ENCODE peak calls at places on chromosome 19, in five cellular contexts. Y is ovary, H is lower leg skin, Z is breast epithelium, J is Peyer's patch. E is an unnamed sample.

GRCh38 chr19:3366761-3367571 is 583 bp downstream of the NFIC start:
- DNase-seq in Y (peak; percentile 84), J (no peak), Z (no peak), H (no peak), E (peak; percentile 54)

GRCh38 chr19:3073159-3073563 is 10.9 kb upstream of the TLE5 start:
- DNase-seq in J (no peak), Y (no peak), Z (no peak), H (no peak), E (peak; percentile 48)

GRCh38 chr19:44653977-44654784 is 10.5 kb downstream of the PVR start:
- DNase-seq in H (peak; percentile 91), Y (peak; percentile 47), Z (peak; percentile 78), J (peak; percentile 85), E (peak; percentile 81)

GRCh38 chr19:44476559-44477408 is 23.5 kb downstream of the ZNF180 start:
- DNase-seq in Y (no peak), H (no peak), J (no peak), Z (no peak), E (no peak)

GRCh38 chr19:12985049-12985776 is 10.1 kb upstream of the NFIX start:
- DNase-seq in J (peak; percentile 58), Z (no peak), H (peak; percentile 95), Y (no peak), E (peak; percentile 88)

GRCh38 chr19:51729781-51730180 is 6.0 kb upstream of the HAS1 start:
- DNase-seq in Z (no peak), Y (no peak), H (no peak), J (no peak), E (no peak)

GRCh38 chr19:31955884-31956283 is 389.5 kb upstream of the ZNF507 start:
- DNase-seq in Z (no peak), H (peak; percentile 63), Y (no peak), J (no peak), E (no peak)

GRCh38 chr19:45404557-45405434 is at the start of gene PPP1R13L:
- DNase-seq in Z (peak; percentile 96), H (peak; percentile 97), Y (peak; percentile 69), J (peak; percentile 42), E (peak; percentile 94)

GRCh38 chr19:30001794-30002193 is 59.8 kb downstream of the URI1 start:
- DNase-seq in J (no peak), Y (no peak), Z (no peak), H (no peak), E (no peak)

GRCh38 chr19:45391871-45392665 is 12.8 kb downstream of the PPP1R13L start:
- DNase-seq in Z (no peak), Y (no peak), H (no peak), J (no peak), E (no peak)

GRCh38 chr19:37413243-37414084 is 42.6 kb downstream of the ZNF527 start:
- DNase-seq in J (no peak), Y (no peak), H (no peak), Z (no peak), E (no peak)

GRCh38 chr19:34976611-34977010 is 12.6 kb upstream of the ZNF792 start:
- DNase-seq in J (peak; percentile 5), H (peak; percentile 34), Y (no peak), Z (no peak), E (no peak)

GRCh38 chr19:39411006-39411831 is 1.2 kb upstream of the PLEKHG2 start:
- DNase-seq in H (peak; percentile 92), J (peak; percentile 50), Y (no peak), Z (no peak), E (peak; percentile 86)
- TF ChIP-seq POLR2A in H (no peak), J (peak; percentile 88), Y (peak; percentile 61), Z (peak; percentile 66), E (peak; percentile 87)

DNA sequence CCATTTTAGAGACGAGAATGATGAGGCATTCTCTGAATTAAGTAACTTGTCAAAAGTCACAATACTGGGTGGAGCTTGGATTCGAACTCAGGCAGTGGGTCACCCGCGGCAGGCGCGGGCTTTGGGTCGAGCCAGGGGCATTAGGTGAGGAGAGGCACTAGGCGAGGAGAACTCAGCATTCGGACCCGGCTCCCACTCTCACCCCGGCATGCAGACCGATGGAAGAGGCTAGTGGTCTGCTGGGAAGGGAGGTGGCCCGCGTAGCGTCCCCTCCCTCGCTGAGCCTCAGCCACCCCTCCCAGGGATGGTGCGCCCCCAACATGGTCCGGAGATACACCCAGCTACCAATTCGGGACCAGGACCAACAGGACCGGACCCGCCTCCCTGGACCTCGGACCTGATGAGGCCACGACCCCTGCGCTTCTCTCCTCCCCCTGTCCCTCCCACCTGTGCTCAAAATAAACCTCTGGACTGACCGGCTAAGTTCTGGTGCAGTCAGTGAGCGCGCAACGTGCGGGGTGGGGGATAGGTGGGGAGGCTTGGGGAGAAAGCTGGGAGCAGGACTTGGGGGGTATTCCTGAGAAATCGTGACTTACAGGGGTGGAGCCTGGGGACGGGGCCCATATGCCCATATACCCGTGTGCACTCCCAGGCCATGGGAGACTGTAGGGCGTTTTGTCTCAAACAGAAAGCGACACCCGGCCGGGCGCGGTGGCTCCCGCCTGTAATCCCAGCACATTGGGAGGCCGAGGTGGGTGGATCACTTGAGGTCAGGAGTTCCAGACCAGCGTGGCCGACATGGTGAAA is 1.3 kb upstream of the SNAPC2 start:
- DNase-seq in Y (peak; percentile 56), Z (no peak), J (no peak), H (no peak), E (no peak)
- TF ChIP-seq POLR2A in Y (no peak), Z (no peak), J (peak; percentile 65), H (no peak), E (peak; percentile 10)

DNA sequence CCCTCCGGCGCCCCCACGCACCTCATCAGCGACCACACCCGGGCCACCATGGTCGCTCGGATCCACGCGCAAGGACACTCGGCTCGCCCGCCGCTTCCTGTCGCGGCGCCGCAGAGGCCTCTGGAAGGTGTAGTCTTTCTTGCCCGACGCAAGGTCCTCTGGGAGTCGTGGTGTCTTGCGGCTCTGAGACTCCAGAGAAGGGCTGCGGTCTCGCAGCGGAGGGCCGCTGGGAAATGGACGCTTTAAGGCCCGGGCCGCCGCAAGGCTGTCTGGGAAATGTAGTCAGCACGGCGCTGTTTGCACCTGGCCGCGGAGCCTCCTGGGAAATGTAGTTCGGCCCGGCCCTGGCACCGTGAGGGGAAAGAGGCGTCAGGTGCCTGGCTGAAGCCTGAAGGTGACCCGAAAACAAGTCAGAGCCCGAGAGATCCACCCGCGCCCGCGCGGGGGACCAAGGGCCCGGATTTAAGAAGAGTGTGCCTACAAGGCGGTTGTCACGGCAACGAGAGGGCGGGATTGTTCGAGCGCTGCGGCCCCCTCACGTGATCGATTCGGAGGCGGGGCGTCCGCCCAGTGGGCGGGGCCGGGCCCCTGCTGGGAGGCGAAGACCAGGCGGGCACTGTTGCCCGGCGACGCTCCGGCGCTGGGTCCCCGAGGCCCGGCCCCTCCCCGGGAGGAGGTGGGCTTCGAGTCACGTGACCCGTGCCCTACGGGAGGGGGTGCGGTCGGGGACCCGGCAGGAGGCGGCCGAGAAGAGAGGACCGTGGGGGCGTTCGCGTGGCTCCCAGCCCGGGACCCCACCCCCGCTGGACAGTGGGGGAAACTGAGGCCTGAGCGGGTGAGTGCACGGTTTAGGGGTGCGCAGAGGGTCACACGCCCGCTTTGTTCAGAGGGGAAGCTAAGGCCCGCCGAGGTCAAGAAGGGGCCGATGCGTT is at the start of the genes HSD11B1L and MICOS13:
- DNase-seq in Y (peak; percentile 99), H (peak; percentile 99), J (peak; percentile 99), Z (peak; percentile 98), E (peak; percentile 99)
- TF ChIP-seq POLR2A in Y (peak; percentile 17), H (no peak), J (peak; percentile 30), Z (peak; percentile 24), E (peak; percentile 43)

DNA sequence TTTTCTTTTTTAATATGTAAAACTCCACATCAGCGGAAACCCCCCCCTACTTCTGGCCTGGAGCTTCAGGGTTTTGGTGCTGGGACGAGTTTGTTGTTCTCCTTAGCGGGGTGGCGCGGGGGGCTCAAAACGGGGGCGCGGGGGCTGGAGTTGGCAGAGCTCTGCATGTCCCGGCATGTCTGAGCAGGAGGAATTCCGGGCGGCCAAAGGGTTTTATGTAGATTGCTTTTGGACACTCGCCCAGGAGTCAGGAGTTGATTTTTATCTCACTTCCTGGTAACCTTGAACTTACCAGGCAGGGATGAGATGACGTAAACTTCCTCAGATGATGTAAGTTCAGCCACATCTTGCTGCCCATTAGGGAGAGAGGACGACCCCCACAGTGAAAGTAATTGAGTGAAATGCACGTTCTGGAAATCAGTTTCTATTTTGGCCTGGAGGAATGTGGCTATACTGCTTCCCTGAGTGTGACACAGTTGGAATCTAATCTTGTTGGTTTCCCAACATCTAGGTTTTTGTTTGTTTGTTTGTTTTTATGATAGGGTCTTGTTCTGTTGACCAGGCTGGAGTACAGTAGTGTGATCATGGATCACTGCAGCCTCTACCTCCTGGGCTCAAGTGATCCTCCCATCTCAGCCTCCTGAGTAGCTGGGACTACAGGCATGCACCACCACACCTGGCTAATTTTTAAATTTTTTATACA is 21.0 kb upstream of the GDF15 start:
- DNase-seq in Z (peak; percentile 81), J (no peak), Y (peak; percentile 87), H (peak; percentile 92), E (peak; percentile 90)
- TF ChIP-seq POLR2A in Z (no peak), J (no peak), Y (no peak), H (no peak), E (no peak)

DNA sequence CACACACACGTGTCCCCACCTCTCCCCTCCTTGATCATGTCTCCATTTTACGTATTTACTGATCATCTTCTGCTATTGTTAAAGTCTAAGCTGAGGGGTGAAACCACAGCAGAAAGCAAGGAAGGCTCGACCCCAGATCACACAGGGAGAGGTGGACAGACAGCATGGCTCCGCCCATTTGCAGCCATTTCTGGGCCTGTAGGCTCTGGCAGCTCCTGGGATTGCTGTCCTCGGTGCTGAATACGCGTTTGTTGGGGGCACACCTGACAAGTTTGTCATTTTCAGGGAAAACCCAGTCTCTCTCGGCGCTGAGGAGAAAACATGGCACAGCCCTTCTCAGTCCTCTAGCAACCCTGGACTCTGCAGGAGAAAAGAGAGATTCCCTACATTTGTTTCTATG is 8.0 kb downstream of the TMEM86B start:
- DNase-seq in Z (no peak), H (no peak), Y (no peak), J (no peak), E (no peak)
- TF ChIP-seq POLR2A in Z (no peak), H (no peak), Y (no peak), J (no peak), E (no peak)

GRCh38 chr19:40714519-40715299 is 2.0 kb downstream of the COQ8B start:
- DNase-seq in H (peak; percentile 99), J (peak; percentile 95), Z (peak; percentile 91), Y (peak; percentile 94), E (peak; percentile 97)
- TF ChIP-seq POLR2A in H (no peak), J (no peak), Z (no peak), Y (peak; percentile 14), E (no peak)

DNA sequence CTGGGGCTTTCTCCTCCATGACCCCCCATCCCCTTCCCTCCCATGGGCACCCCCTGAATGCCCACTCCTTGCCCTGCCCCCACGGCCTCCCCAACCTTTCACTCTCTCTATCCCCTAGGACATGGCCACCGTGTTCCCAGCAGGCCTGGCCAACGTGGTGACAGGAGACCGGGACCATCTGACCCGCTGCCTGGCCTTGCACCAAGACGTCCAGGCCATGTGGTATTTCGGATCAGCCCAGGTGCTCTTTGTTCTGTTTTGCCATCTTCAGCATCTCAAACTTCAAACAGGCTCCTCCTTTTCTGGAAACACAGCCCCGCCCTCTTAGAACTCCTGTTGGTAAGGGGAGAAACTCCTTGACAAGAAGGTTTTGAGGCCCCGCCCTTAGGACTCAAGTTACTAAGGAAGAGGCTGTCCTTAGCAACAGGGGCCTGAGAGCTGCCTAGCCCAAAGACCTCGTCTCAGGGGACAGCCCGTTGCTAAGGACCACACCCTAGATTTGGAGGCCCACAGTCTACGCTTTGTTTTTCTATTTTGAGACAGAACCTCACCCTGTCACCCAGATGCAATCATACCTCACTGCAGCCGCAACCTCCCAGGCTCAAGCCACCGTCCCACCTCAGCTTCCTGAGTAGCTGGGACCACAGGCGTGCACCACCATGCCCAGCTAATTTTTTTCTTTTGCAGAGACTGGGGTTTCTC is 5.1 kb upstream of the FLT3LG start:
- DNase-seq in Z (no peak), H (peak; percentile 95), J (peak; percentile 90), Y (no peak), E (peak; percentile 77)
- TF ChIP-seq POLR2A in Z (no peak), H (no peak), J (no peak), Y (no peak), E (no peak)